ENCODE peak calls at places on chromosome 2, in eight cellular contexts. W is hepatocyte, U is breast epithelium, A is uterus, V is SK-N-SH, T is lower lobe of right lung, S is cardiac muscle cell, J is IMR-90. H is an unnamed sample.

GRCh38 chr2:213490087-213490486 is 205.8 kb downstream of the SPAG16 start:
- DNase-seq in S (peak; percentile 3), J (no peak), T (no peak), V (no peak), A (no peak), W (peak; percentile 9), U (no peak), H (no peak)

GRCh38 chr2:179106342-179107178 is 56.6 kb upstream of the CCDC141 start:
- DNase-seq in S (no peak), V (peak; percentile 3), W (peak; percentile 68), U (no peak), J (peak; percentile 94), T (no peak), A (peak; percentile 34), H (no peak)

GRCh38 chr2:24304098-24304497 is 56.2 kb downstream of the ITSN2 start:
- DNase-seq in T (peak; percentile 63), V (no peak), A (peak; percentile 89), U (peak; percentile 60), J (peak; percentile 97), W (peak; percentile 48), S (peak; percentile 90), H (no peak)

GRCh38 chr2:99675110-99675661 is 185.4 kb upstream of the REV1 start:
- DNase-seq in A (no peak), S (no peak), V (no peak), U (no peak), T (no peak), W (no peak), J (no peak), H (no peak)

GRCh38 chr2:172996387-172996961 is 79.2 kb upstream of the MAP3K20 start:
- DNase-seq in J (peak; percentile 57), S (no peak), A (no peak), U (no peak), V (no peak), T (no peak), W (no peak), H (no peak)

GRCh38 chr2:101150306-101151140 is 659 bp downstream of the TBC1D8 start:
- DNase-seq in T (peak; percentile 61), W (peak; percentile 60), A (peak; percentile 24), V (peak; percentile 78), J (no peak), U (no peak), S (peak; percentile 56), H (peak; percentile 86)

GRCh38 chr2:161208527-161209139 is 48.4 kb downstream of the TANK start:
- DNase-seq in U (no peak), S (no peak), W (peak; percentile 25), A (no peak), T (no peak), V (no peak), J (peak; percentile 92), H (no peak)

GRCh38 chr2:26529406-26530070 is 51.6 kb upstream of the OTOF start:
- DNase-seq in U (peak; percentile 34), S (no peak), A (no peak), T (no peak), W (no peak), J (no peak), V (no peak), H (peak; percentile 41)

GRCh38 chr2:236639461-236639860 is 69.8 kb downstream of the ACKR3 start:
- DNase-seq in V (no peak), S (no peak), J (no peak), A (peak; percentile 6), T (no peak), W (no peak), U (no peak), H (no peak)

GRCh38 chr2:201158111-201158929 is 24.6 kb upstream of the CASP10 start:
- DNase-seq in A (peak; percentile 46), V (peak; percentile 76), U (no peak), W (peak; percentile 83), S (peak; percentile 82), T (peak; percentile 79), J (peak; percentile 83), H (peak; percentile 91)

GRCh38 chr2:62197017-62197586 is 1.2 kb downstream of the B3GNT2 start:
- DNase-seq in V (peak; percentile 68), J (no peak), U (no peak), A (no peak), W (peak; percentile 43), T (peak; percentile 57), S (peak; percentile 29), H (peak; percentile 89)

GRCh38 chr2:230564805-230565779 is 147.6 kb upstream of the CAB39 start:
- DNase-seq in V (no peak), T (no peak), J (peak; percentile 63), S (no peak), U (no peak), A (no peak), W (no peak), H (no peak)

GRCh38 chr2:24083567-24084385 is 858 bp downstream of the TP53I3 start:
- DNase-seq in J (peak; percentile 79), U (no peak), W (peak; percentile 93), A (peak; percentile 72), S (peak; percentile 95), V (peak; percentile 89), T (peak; percentile 96), H (no peak)

GRCh38 chr2:98278074-98278473 is 68.2 kb upstream of the CNGA3 start:
- DNase-seq in A (no peak), V (no peak), W (no peak), U (no peak), T (no peak), J (no peak), S (no peak), H (no peak)

GRCh38 chr2:149410701-149411484 is 80.5 kb downstream of the LYPD6 start:
- DNase-seq in A (no peak), W (peak; percentile 48), S (no peak), J (peak; percentile 8), U (no peak), T (no peak), V (no peak), H (no peak)

GRCh38 chr2:10447300-10448207 is 573 bp downstream of the ODC1 start:
- DNase-seq in U (no peak), W (peak; percentile 61), S (peak; percentile 55), T (peak; percentile 83), A (no peak), V (peak; percentile 86), J (peak; percentile 47), H (peak; percentile 96)

GRCh38 chr2:112783187-112783721 is 1.0 kb downstream of the IL1A start:
- DNase-seq in W (no peak), S (no peak), U (no peak), V (no peak), J (no peak), A (no peak), T (no peak), H (no peak)

GRCh38 chr2:171248205-171248662 is 87.5 kb upstream of the TLK1 start:
- DNase-seq in A (no peak), S (no peak), U (no peak), J (no peak), T (no peak), V (no peak), W (no peak), H (no peak)

GRCh38 chr2:100610381-100610831 is 47.6 kb downstream of the PDCL3 start:
- DNase-seq in V (peak; percentile 80), U (peak; percentile 60), A (peak; percentile 56), S (peak; percentile 65), J (peak; percentile 49), T (peak; percentile 64), W (peak; percentile 83), H (peak; percentile 89)

GRCh38 chr2:10668402-10669012 is 21.3 kb downstream of the NOL10 start:
- DNase-seq in U (no peak), A (no peak), V (peak; percentile 41), J (peak; percentile 69), T (no peak), S (peak; percentile 76), W (peak; percentile 83), H (no peak)

GRCh38 chr2:9770308-9771100 is 72.8 kb upstream of the TAF1B start:
- DNase-seq in A (peak; percentile 54), J (peak; percentile 71), T (no peak), U (peak; percentile 65), V (peak; percentile 79), W (peak; percentile 76), S (peak; percentile 73), H (no peak)

GRCh38 chr2:64311948-64312621 is 141.9 kb upstream of the LGALSL start:
- DNase-seq in J (peak; percentile 78), W (peak; percentile 88), V (peak; percentile 42), A (peak; percentile 71), S (peak; percentile 58), T (peak; percentile 85), U (peak; percentile 81), H (no peak)

GRCh38 chr2:69013123-69013836 is at the start of gene ANTXR1:
- DNase-seq in J (peak; percentile 78), T (peak; percentile 49), A (peak; percentile 74), U (no peak), W (peak; percentile 69), V (peak; percentile 87), S (peak; percentile 85), H (peak; percentile 72)

GRCh38 chr2:196712867-196713266 is 73.4 kb downstream of the CCDC150 start:
- DNase-seq in A (no peak), T (no peak), V (no peak), J (no peak), W (no peak), S (no peak), U (no peak), H (no peak)
- H3K27me3 ChIP-seq in A (no peaks in the 10 kb centered on the region), T (no peaks in the 10 kb centered on the region), V (no peaks in the 10 kb centered on the region), J (no peaks in the 10 kb centered on the region), W (no peaks in the 10 kb centered on the region), S (no peaks in the 10 kb centered on the region), U (no peaks in the 10 kb centered on the region), H (no peaks in the 10 kb centered on the region)

GRCh38 chr2:70686577-70687460 is 81.2 kb downstream of the ADD2 start:
- DNase-seq in W (peak; percentile 66), J (peak; percentile 46), A (no peak), S (peak; percentile 86), U (no peak), T (no peak), V (peak; percentile 57), H (peak; percentile 69)
- TF ChIP-seq CTCF in W (peak; percentile 37), J (peak; percentile 20), A (no peak), S (peak; percentile 76), U (no peak), T (peak; percentile 13), V (peak; percentile 53), H (no peak)

DNA sequence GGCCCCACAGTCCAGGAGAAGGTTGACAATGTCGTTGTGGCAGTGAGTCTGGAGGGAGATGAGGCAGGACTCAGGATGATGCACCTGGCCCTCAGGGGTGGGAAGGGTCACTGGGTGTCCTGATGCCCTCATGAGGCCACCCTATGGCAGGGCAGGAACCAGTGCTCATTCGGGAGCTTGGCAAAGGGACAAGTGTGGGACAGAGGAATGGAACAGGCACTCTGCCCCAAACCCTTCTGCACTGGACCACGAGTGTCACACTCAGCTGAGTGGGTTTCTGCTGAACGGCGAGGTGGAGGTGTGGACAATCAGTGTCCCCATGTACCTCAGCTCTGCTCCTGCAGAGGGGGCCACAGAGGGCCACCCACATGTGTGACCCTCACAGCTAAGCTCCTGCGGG is 32.0 kb downstream of the ANKMY1 start:
- DNase-seq in A (no peak), W (no peak), J (no peak), S (no peak), U (peak; percentile 25), V (no peak), T (no peak), H (peak; percentile 41)
- H3K9me3 ChIP-seq in A (no peaks in the 10 kb centered on the region), W (peaks cover 5% of the 10 kb centered on the region), J (peaks cover 21% of the 10 kb centered on the region), S (no peaks in the 10 kb centered on the region), U (peaks cover 4% of the 10 kb centered on the region), V (peaks cover 3% of the 10 kb centered on the region), T (no peaks in the 10 kb centered on the region), H (peaks cover 17% of the 10 kb centered on the region)

DNA sequence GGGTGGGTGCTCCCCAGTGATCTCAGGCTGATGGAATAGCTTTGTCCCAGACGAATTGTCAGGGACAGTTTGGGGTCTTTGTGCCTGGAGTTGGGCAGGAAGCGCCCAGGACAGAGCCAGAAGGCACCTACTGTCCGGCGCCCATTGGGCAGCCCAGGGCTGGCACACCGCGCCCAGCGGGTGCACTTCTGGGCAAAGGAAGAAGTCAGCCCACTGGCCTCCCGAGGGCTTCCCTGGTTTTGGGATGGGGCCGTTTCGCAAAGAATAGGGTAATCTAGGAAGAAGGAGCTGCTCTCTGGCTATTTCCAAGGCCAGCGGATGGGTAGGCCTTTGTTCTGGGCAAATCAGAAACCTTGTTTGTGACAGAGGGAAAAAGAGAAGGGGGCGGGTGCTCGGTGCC is 3.5 kb upstream of the SIX2 start:
- DNase-seq in A (no peak), S (no peak), W (no peak), T (no peak), V (peak; percentile 36), J (no peak), U (no peak), H (no peak)
- H3K27me3 ChIP-seq in A (peaks cover 9% of the 10 kb centered on the region), S (peaks cover 75% of the 10 kb centered on the region), W (peaks cover 90% of the 10 kb centered on the region), T (peaks cover 80% of the 10 kb centered on the region), V (no peaks in the 10 kb centered on the region), J (peaks cover 94% of the 10 kb centered on the region), U (peaks cover 2% of the 10 kb centered on the region), H (peaks cover 65% of the 10 kb centered on the region)